ENCODE peak calls at places on chromosome 10, in ten cellular contexts. J is testis; L is head of caudate nucleus; O is stimulated activated CD4-positive, alpha-beta T cell treated with anti-CD3 and anti-CD28 coated beads, Interleukin-1b, Interleukin-23, amount 100 ng/mL, for 24 hours; V is choroid plexus epithelial cell; X is CD8-positive, alpha-beta T cell; C is aorta; K is left cardiac atrium; Y is COR-L47; I is NCI-H1092 treated with DMSO at 0.1 percent for 48 hours. Z is an unnamed sample.

GRCh38 chr10:30701471-30702173 is 72.1 kb upstream of the LYZL2 start:
- DNase-seq in J (no peak), L (no peak), O (peak), V (peak), X (peak), C (no peak), K (peak), Y (no peak), I (no peak), Z (no peak)

GRCh38 chr10:74684462-74684861 is 141.9 kb upstream of the KAT6B start:
- DNase-seq in J (peak), L (no peak), O (no peak), V (no peak), X (no peak), C (no peak), K (no peak), Y (no peak), I (no peak), Z (no peak)

GRCh38 chr10:47049906-47050305 is 138.7 kb downstream of the PTPN20 start:
- DNase-seq in J (peak), L (no peak), O (no peak), V (no peak), X (no peak), C (no peak), K (no peak), Y (no peak), I (no peak), Z (no peak)

GRCh38 chr10:110852897-110853296 is 18.8 kb upstream of the PDCD4 start:
- DNase-seq in J (peak), L (no peak), O (no peak), V (no peak), X (no peak), C (no peak), K (no peak), Y (no peak), I (no peak), Z (no peak)

GRCh38 chr10:86083664-86084175 is 282.9 kb downstream of the GRID1 start:
- DNase-seq in J (no peak), L (no peak), O (no peak), V (no peak), X (no peak), C (no peak), K (no peak), Y (no peak), I (no peak), Z (no peak)

GRCh38 chr10:12435348-12435747 is 86.0 kb downstream of the CAMK1D start:
- DNase-seq in J (no peak), L (no peak), O (no peak), V (no peak), X (no peak), C (no peak), K (no peak), Y (no peak), I (no peak), Z (no peak)

GRCh38 chr10:987906-988666 is at the start of gene GTPBP4:
- DNase-seq in J (peak), L (peak), O (peak), V (peak), X (peak), C (peak), K (peak), Y (peak), I (peak), Z (peak)

GRCh38 chr10:49091450-49092210 is 23.7 kb downstream of the VSTM4 start:
- DNase-seq in J (no peak), L (peak), O (no peak), V (no peak), X (no peak), C (no peak), K (no peak), Y (no peak), I (no peak), Z (no peak)

GRCh38 chr10:4512557-4513286 is 313.3 kb upstream of the AKR1E2 start:
- DNase-seq in J (peak), L (peak), O (no peak), V (peak), X (no peak), C (no peak), K (peak), Y (peak), I (no peak), Z (no peak)

GRCh38 chr10:71392292-71392691 is 4.4 kb upstream of the CDH23 start:
- DNase-seq in J (no peak), L (no peak), O (no peak), V (no peak), X (no peak), C (no peak), K (no peak), Y (no peak), I (no peak), Z (no peak)

GRCh38 chr10:109386921-109387320 is 536.4 kb downstream of the XPNPEP1 start:
- DNase-seq in J (no peak), L (no peak), O (no peak), V (no peak), X (no peak), C (no peak), K (no peak), Y (no peak), I (no peak), Z (no peak)

GRCh38 chr10:11646450-11646849 is 35.0 kb upstream of the USP6NL start:
- DNase-seq in J (no peak), L (no peak), O (no peak), V (no peak), X (no peak), C (no peak), K (no peak), Y (no peak), I (no peak), Z (no peak)

GRCh38 chr10:86970152-86970886 is 2.0 kb downstream of the ADIRF start:
- DNase-seq in J (peak), L (no peak), O (no peak), V (no peak), X (no peak), C (peak), K (peak), Y (no peak), I (no peak), Z (no peak)

GRCh38 chr10:29496341-29497162 is 138.2 kb downstream of the SVIL start:
- DNase-seq in J (peak), L (peak), O (peak), V (peak), X (peak), C (peak), K (peak), Y (peak), I (peak), Z (peak)

GRCh38 chr10:43707755-43708154 is 59.1 kb upstream of the ZNF32 start:
- DNase-seq in J (no peak), L (no peak), O (no peak), V (peak), X (no peak), C (no peak), K (peak), Y (no peak), I (no peak), Z (no peak)

GRCh38 chr10:78149193-78149592 is 115.5 kb downstream of the RPS24 start:
- DNase-seq in J (no peak), L (no peak), O (no peak), V (peak), X (no peak), C (no peak), K (no peak), Y (no peak), I (no peak), Z (no peak)

GRCh38 chr10:50788951-50789904 is 49.5 kb downstream of the ASAH2B start:
- DNase-seq in J (no peak), L (no peak), O (no peak), V (peak), X (no peak), C (no peak), K (no peak), Y (no peak), I (no peak), Z (no peak)

GRCh38 chr10:129917936-129918335 is 46.1 kb downstream of the EBF3 start:
- DNase-seq in J (no peak), L (no peak), O (no peak), V (no peak), X (no peak), C (no peak), K (peak), Y (no peak), I (no peak), Z (no peak)

GRCh38 chr10:88113232-88113631 is 249.8 kb downstream of the PTEN start:
- DNase-seq in J (no peak), L (no peak), O (no peak), V (peak), X (no peak), C (no peak), K (no peak), Y (no peak), I (no peak), Z (no peak)

GRCh38 chr10:14603539-14604102 is 171.1 kb downstream of the FAM107B start:
- DNase-seq in J (no peak), L (no peak), O (no peak), V (no peak), X (no peak), C (no peak), K (no peak), Y (no peak), I (no peak), Z (no peak)

GRCh38 chr10:43938810-43939209 is 290.1 kb upstream of the ZNF32 start:
- DNase-seq in J (no peak), L (no peak), O (no peak), V (no peak), X (no peak), C (no peak), K (no peak), Y (no peak), I (no peak), Z (no peak)

GRCh38 chr10:127159648-127160245 is 36.6 kb downstream of the INSYN2A start:
- DNase-seq in J (peak), L (no peak), O (no peak), V (no peak), X (no peak), C (no peak), K (no peak), Y (no peak), I (no peak), Z (no peak)

GRCh38 chr10:96756111-96756903 is 36.0 kb upstream of the PIK3AP1 start:
- DNase-seq in J (no peak), L (no peak), O (no peak), V (no peak), X (no peak), C (no peak), K (no peak), Y (no peak), I (no peak), Z (no peak)

GRCh38 chr10:120513307-120513706 is 56.3 kb downstream of the PLPP4 start:
- DNase-seq in J (no peak), L (no peak), O (no peak), V (no peak), X (no peak), C (no peak), K (no peak), Y (no peak), I (no peak), Z (no peak)

GRCh38 chr10:71697938-71698709 is 21.5 kb downstream of the C10orf105 start:
- DNase-seq in J (no peak), L (no peak), O (peak), V (no peak), X (peak), C (no peak), K (no peak), Y (no peak), I (no peak), Z (no peak)

GRCh38 chr10:78952018-78952417 is 116.7 kb upstream of the ZMIZ1 start:
- DNase-seq in J (no peak), L (no peak), O (no peak), V (no peak), X (no peak), C (no peak), K (no peak), Y (no peak), I (no peak), Z (peak)

GRCh38 chr10:6592080-6592479 is 12.0 kb upstream of the PRKCQ start:
- DNase-seq in J (no peak), L (no peak), O (no peak), V (no peak), X (no peak), C (no peak), K (no peak), Y (no peak), I (no peak), Z (no peak)

GRCh38 chr10:57692255-57692980 is 575.3 kb downstream of the IPMK start:
- DNase-seq in J (no peak), L (no peak), O (no peak), V (peak), X (no peak), C (no peak), K (no peak), Y (no peak), I (no peak), Z (no peak)

GRCh38 chr10:89392974-89393373 is 551 bp downstream of the IFIT1 start:
- DNase-seq in J (no peak), L (no peak), O (no peak), V (peak), X (no peak), C (no peak), K (no peak), Y (no peak), I (no peak), Z (no peak)

GRCh38 chr10:101835406-101835805 is 8.2 kb downstream of the KCNIP2 start:
- DNase-seq in J (no peak), L (no peak), O (no peak), V (no peak), X (no peak), C (no peak), K (no peak), Y (no peak), I (no peak), Z (no peak)